ENCODE peak calls at places on chromosomes 2 and 18, in ten cellular contexts. J is HCT116; A is sciatic nerve; C is MV-4-11; Z is A549; G is coronary artery; Y is neuronal stem cell; B is activated effector memory CD4-positive, alpha-beta T cell treated with Interleukin-2 at 50 U/mL for 16 hours; X is amygdala; K is ovary. V is an unnamed sample.

GRCh38 chr2:72032481-72033041 is 115.1 kb downstream of the CYP26B1 start:
- DNase-seq in K (no peak), C (no peak), B (no peak), Z (no peak), X (no peak), A (peak), G (peak), Y (no peak), J (no peak), V (no peak)

GRCh38 chr18:34976899-34977786 is 64.1 kb upstream of the MAPRE2 start:
- DNase-seq in B (peak), X (peak), Z (peak), G (peak), C (peak), A (peak), Y (peak), J (no peak), K (peak), V (peak)

GRCh38 chr2:157394928-157395327 is 49.0 kb downstream of the CYTIP start:
- DNase-seq in Y (no peak), C (no peak), Z (no peak), A (no peak), G (no peak), X (no peak), J (no peak), K (no peak), B (no peak), V (no peak)

GRCh38 chr2:227325824-227326195 is 759 bp downstream of the MFF start:
- DNase-seq in C (no peak), X (peak), G (no peak), K (no peak), B (no peak), Z (peak), A (peak), J (no peak), Y (no peak), V (no peak)

GRCh38 chr18:9575558-9575957 is 38.8 kb downstream of the PPP4R1 start:
- DNase-seq in Y (peak), Z (peak), G (no peak), B (no peak), J (peak), A (peak), K (peak), X (peak), C (peak), V (peak)

GRCh38 chr2:235135990-235136561 is 184.3 kb downstream of the SH3BP4 start:
- DNase-seq in G (no peak), C (no peak), A (peak), Y (peak), B (peak), X (peak), K (peak), Z (peak), J (peak), V (peak)

GRCh38 chr2:26284132-26284531 is 39.4 kb downstream of the HADHB start:
- DNase-seq in B (no peak), K (no peak), G (no peak), J (no peak), X (no peak), Z (no peak), A (no peak), Y (no peak), C (no peak), V (no peak)

GRCh38 chr2:108905176-108905575 is 83.8 kb downstream of the EDAR start:
- DNase-seq in Y (no peak), Z (no peak), A (no peak), X (no peak), B (no peak), J (no peak), C (no peak), K (no peak), G (no peak), V (no peak)

GRCh38 chr18:80176334-80177080 is 67.4 kb downstream of the ADNP2 start:
- DNase-seq in K (no peak), C (no peak), B (no peak), A (no peak), G (no peak), Y (no peak), Z (no peak), X (no peak), J (no peak), V (no peak)

GRCh38 chr2:177275041-177275440 is 10.5 kb upstream of the NFE2L2 start:
- DNase-seq in J (no peak), K (no peak), Z (no peak), Y (no peak), A (no peak), G (no peak), C (no peak), X (no peak), B (no peak), V (no peak)

GRCh38 chr2:231545105-231545902 is 15.1 kb upstream of the NMUR1 start:
- DNase-seq in Y (no peak), C (peak), X (no peak), J (no peak), Z (no peak), A (no peak), G (no peak), B (peak), K (no peak), V (peak)

GRCh38 chr18:35605686-35606417 is 24.3 kb downstream of the GALNT1 start:
- DNase-seq in G (no peak), C (no peak), K (no peak), X (no peak), Z (no peak), Y (no peak), B (no peak), J (no peak), A (no peak), V (no peak)

GRCh38 chr2:158458617-158458920 is 1.8 kb downstream of the PKP4 start:
- DNase-seq in X (peak), Z (no peak), B (no peak), J (no peak), A (no peak), K (no peak), G (no peak), C (no peak), Y (no peak), V (no peak)

GRCh38 chr2:234292205-234292954 is 204.5 kb downstream of the ARL4C start:
- DNase-seq in Z (no peak), G (no peak), J (no peak), Y (no peak), X (no peak), A (no peak), B (peak), C (peak), K (no peak), V (no peak)

GRCh38 chr2:61640406-61640805 is 102.2 kb upstream of the XPO1 start:
- DNase-seq in A (no peak), Y (no peak), J (no peak), G (no peak), B (no peak), C (no peak), Z (no peak), X (no peak), K (no peak), V (no peak)

GRCh38 chr2:177422271-177422670 is 29.7 kb downstream of the AGPS start:
- DNase-seq in G (no peak), K (no peak), C (no peak), J (no peak), Y (no peak), A (no peak), X (no peak), B (no peak), Z (no peak), V (no peak)

GRCh38 chr2:111664451-111664850 is 219.5 kb downstream of the ANAPC1 start:
- DNase-seq in Y (no peak), B (no peak), G (no peak), Z (no peak), A (no peak), J (no peak), X (no peak), K (no peak), C (no peak), V (no peak)

GRCh38 chr2:1613731-1614354 is 130.5 kb downstream of the PXDN start:
- DNase-seq in C (no peak), Y (no peak), G (no peak), K (no peak), A (no peak), Z (no peak), J (no peak), X (no peak), B (no peak), V (no peak)

GRCh38 chr18:23835506-23835905 is 146.3 kb downstream of the LAMA3 start:
- DNase-seq in B (no peak), J (no peak), Z (no peak), G (no peak), K (no peak), A (no peak), Y (no peak), X (no peak), C (peak), V (no peak)

GRCh38 chr18:36769172-36769571 is 59.6 kb downstream of the TPGS2 start:
- DNase-seq in K (no peak), X (no peak), Y (no peak), G (no peak), A (no peak), B (no peak), Z (no peak), C (no peak), J (no peak), V (no peak)

V was measured in hippocampal formation.